ENCODE peak calls at places on chromosome 9, in five cellular contexts. W is IMR-90, Z is HepG2, G is H1, A is K562. J is an unnamed sample.

GRCh38 chr9:36572515-36573418 is at the start of gene MELK:
- DNase-seq in Z (peak), A (peak), G (no peak), W (peak), J (peak)

GRCh38 chr9:121699271-121700164 is 48.1 kb downstream of the DAB2IP start:
- DNase-seq in Z (no peak), A (no peak), W (peak), G (no peak), J (no peak)

GRCh38 chr9:132914924-132915323 is 29.5 kb downstream of the TSC1 start:
- DNase-seq in W (no peak), A (no peak), G (no peak), Z (no peak), J (no peak)

GRCh38 chr9:127910613-127911205 is 6.1 kb downstream of the ST6GALNAC4 start:
- DNase-seq in W (peak), A (no peak), Z (no peak), G (no peak), J (peak)

GRCh38 chr9:38043931-38044623 is 24.9 kb downstream of the SHB start:
- DNase-seq in G (no peak), A (no peak), W (no peak), Z (no peak), J (no peak)

GRCh38 chr9:134158242-134158641 is 6.1 kb downstream of the RNU6ATAC start:
- DNase-seq in W (no peak), A (no peak), Z (no peak), G (no peak), J (no peak)

GRCh38 chr9:38700695-38701094 is 19.2 kb downstream of the FAM240B start:
- DNase-seq in W (peak), A (no peak), G (no peak), Z (no peak), J (no peak)

GRCh38 chr9:130118841-130119520 is 53.2 kb upstream of the NCS1 start:
- DNase-seq in G (no peak), A (no peak), Z (no peak), W (peak), J (no peak)

GRCh38 chr9:114177423-114178064 is 22.2 kb downstream of the COL27A1 start:
- DNase-seq in Z (no peak), W (peak), G (no peak), A (no peak), J (peak)

GRCh38 chr9:81578606-81579005 is 110.7 kb downstream of the TLE1 start:
- DNase-seq in G (no peak), A (no peak), Z (no peak), W (peak), J (no peak)

GRCh38 chr9:122158202-122158601 is 1.4 kb downstream of the NDUFA8 start:
- DNase-seq in G (peak), W (peak), Z (peak), A (peak), J (peak)

GRCh38 chr9:91474656-91475055 is 51.0 kb upstream of the NFIL3 start:
- DNase-seq in W (peak), A (no peak), Z (no peak), G (no peak), J (no peak)

GRCh38 chr9:134434896-134435506 is 108.7 kb downstream of the RXRA start:
- DNase-seq in A (no peak), G (no peak), Z (peak), W (peak), J (peak)

GRCh38 chr9:121670447-121670846 is 19.0 kb downstream of the DAB2IP start:
- DNase-seq in A (no peak), W (peak), Z (no peak), G (no peak), J (no peak)

GRCh38 chr9:132887181-132888120 is 8.8 kb downstream of the SPACA9 start:
- DNase-seq in A (no peak), Z (no peak), W (no peak), G (no peak), J (no peak)

GRCh38 chr9:115717711-115718173 is 435.8 kb upstream of the PAPPA start:
- DNase-seq in G (no peak), A (no peak), W (peak), Z (no peak), J (no peak)

GRCh38 chr9:70406446-70406862 is 8.0 kb downstream of the KLF9 start:
- DNase-seq in Z (no peak), W (peak), A (no peak), G (no peak), J (no peak)

GRCh38 chr9:6584881-6585597 is 60.5 kb downstream of the GLDC start:
- DNase-seq in Z (peak), A (no peak), G (no peak), W (peak), J (peak)

GRCh38 chr9:91489391-91489899 is 65.8 kb upstream of the NFIL3 start:
- DNase-seq in G (no peak), Z (no peak), A (no peak), W (peak), J (no peak)

GRCh38 chr9:123616707-123617106 is 260.7 kb downstream of the CRB2 start:
- DNase-seq in A (no peak), W (no peak), Z (no peak), G (no peak), J (no peak)

GRCh38 chr9:4371108-4371507 is 71.2 kb upstream of the GLIS3 start:
- DNase-seq in G (no peak), A (no peak), Z (no peak), W (peak), J (no peak)

GRCh38 chr9:4365055-4365454 is 65.2 kb upstream of the GLIS3 start:
- DNase-seq in A (no peak), Z (no peak), W (no peak), G (no peak), J (no peak)

GRCh38 chr9:4362281-4362680 is 62.4 kb upstream of the GLIS3 start:
- DNase-seq in W (no peak), A (no peak), G (no peak), Z (no peak), J (no peak)

GRCh38 chr9:4370501-4370900 is 70.6 kb upstream of the GLIS3 start:
- DNase-seq in Z (no peak), G (no peak), A (no peak), W (no peak), J (no peak)

GRCh38 chr9:4366649-4367330 is 66.9 kb upstream of the GLIS3 start:
- DNase-seq in A (peak), W (peak), G (peak), Z (peak), J (peak)
- TF ChIP-seq MAFK in A (no peak), W (no peak), G (no peak), Z (no peak), J (no peak)

GRCh38 chr9:32430720-32431119 is 46.3 kb downstream of the ACO1 start:
- DNase-seq in W (peak), G (no peak), A (no peak), Z (no peak), J (no peak)
- TF ChIP-seq RFX5 in W (no peak), G (no peak), A (no peak), Z (no peak), J (no peak)

DNA sequence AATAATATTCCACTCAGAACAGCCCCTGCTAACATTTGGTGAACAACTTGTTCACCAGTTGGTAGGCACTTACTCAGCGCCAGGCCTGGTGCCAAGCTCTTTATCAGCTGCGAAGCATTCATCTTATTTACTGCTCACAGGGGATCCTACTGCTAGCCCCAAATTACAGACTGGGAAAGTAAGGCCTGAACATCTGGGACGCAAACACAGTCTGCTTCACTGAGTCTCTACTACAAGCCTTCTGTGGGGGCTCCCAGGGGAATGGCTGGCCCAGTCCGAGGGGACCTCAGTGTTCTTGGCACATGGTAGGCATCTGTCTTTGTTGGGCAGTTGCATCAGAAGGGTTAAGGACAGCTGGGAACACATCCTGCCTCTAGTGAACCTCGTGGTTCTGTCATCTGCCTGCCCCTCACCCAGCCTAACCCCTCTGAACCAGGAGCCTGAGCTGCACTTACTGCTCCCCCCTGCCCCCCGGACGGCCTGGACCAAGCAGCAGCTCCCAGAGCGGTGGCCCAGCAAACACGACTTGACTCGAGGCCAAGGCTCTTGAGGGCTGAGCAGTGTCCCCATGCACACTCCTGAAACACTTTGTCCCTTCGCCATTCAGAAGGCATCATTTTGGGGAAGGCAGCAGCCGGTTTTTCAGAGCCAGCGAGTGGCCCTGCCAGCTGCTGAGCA is at the start of gene PHYHD1:
- DNase-seq in G (no peak), Z (no peak), A (no peak), W (peak), J (no peak)
- TF ChIP-seq MAFK in G (no peak), Z (no peak), A (no peak), W (no peak), J (no peak)

GRCh38 chr9:69379250-69379982 is 54.4 kb downstream of the ENTREP1 start:
- DNase-seq in W (peak), A (no peak), Z (no peak), G (no peak), J (peak)
- TF ChIP-seq RFX5 in W (no peak), A (no peak), Z (no peak), G (no peak), J (no peak)

DNA sequence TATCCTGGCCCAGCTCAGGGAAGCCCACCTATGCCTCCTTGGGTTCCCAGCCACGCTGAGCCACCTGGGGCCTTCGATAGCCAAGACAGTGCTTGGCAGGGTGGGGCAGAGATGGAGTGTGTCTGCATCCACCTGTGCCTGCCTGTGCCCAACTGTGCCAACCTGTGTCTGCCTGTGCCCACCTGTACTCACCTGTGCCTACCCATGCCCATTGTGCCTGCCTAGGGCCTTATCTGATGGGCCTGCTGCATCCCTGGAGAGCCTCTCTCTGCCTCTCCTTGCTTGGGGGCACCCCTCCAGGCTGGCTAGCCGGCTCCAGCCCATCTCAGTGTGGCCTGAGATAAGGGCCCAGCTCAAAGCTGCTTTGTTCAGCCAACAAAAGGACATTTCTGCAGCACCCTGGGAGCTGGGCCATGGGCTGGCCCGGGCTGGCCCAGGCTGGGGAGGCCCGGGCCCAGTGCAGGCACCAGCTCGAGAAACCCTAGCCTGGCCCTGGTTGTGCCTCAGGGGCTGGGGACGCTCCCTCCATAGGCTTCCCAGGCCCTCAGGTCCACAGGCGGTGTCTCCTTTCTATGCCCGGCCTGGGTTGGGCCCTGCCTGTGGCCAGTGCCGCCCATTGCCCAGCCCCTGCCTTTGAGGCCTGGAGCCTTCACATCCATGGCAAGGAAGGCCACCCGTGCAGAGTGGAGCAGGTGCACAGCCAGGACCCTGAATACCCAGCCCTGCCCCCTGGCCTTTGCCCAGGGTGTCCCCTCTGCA is 37.3 kb upstream of the NOTCH1 start:
- DNase-seq in A (no peak), Z (no peak), G (no peak), W (no peak), J (no peak)
- TF ChIP-seq MAFK in A (no peak), Z (no peak), G (no peak), W (no peak), J (no peak)

GRCh38 chr9:84397822-84398221 is 57.3 kb upstream of the SLC28A3 start:
- DNase-seq in Z (no peak), A (no peak), G (no peak), W (peak), J (no peak)
- TF ChIP-seq RFX5 in Z (no peak), A (no peak), G (no peak), W (no peak), J (no peak)